ENCODE peak calls at places on chromosomes 3 and 15, in six cellular contexts. R is mesenchymal stem cell, M is H9, Y is IMR-90, A is mesendoderm, K is H1. U is an unnamed sample.
A peak's percentile ranks its signal among the peaks of the same experiment; 100 is the strongest.

GRCh38 chr3:18295171-18295920 is 129.8 kb downstream of the SATB1 start:
- DNase-seq in R (no peak), M (peak; percentile 92), Y (peak; percentile 46), A (peak; percentile 96), K (peak; percentile 77), U (peak; percentile 18)

GRCh38 chr15:52527898-52528464 is 699 bp downstream of the MYO5A start:
- DNase-seq in R (peak; percentile 35), M (no peak), Y (peak; percentile 33), A (peak; percentile 34), K (no peak), U (peak; percentile 38)

GRCh38 chr15:100716456-100717085 is 114.2 kb downstream of the ASB7 start:
- DNase-seq in R (no peak), M (peak; percentile 10), Y (no peak), A (no peak), K (no peak), U (no peak)

GRCh38 chr3:162142511-162142910 is 645.9 kb downstream of the OTOL1 start:
- DNase-seq in R (peak; percentile 48), M (no peak), Y (peak; percentile 70), A (no peak), K (no peak), U (no peak)

GRCh38 chr3:72892870-72893269 is 5.0 kb downstream of the GXYLT2 start:
- DNase-seq in R (no peak), M (peak; percentile 77), Y (no peak), A (peak; percentile 81), K (peak; percentile 10), U (no peak)

GRCh38 chr3:94416768-94417167 is 353.9 kb downstream of the NSUN3 start:
- DNase-seq in R (no peak), M (no peak), Y (peak; percentile 56), A (no peak), K (no peak), U (no peak)

GRCh38 chr3:119194237-119195150 is 21.1 kb downstream of the UPK1B start:
- DNase-seq in R (no peak), M (no peak), Y (peak; percentile 67), A (no peak), K (no peak), U (no peak)

GRCh38 chr3:13879946-13880810 is at the start of gene WNT7A:
- DNase-seq in R (no peak), M (peak; percentile 67), Y (no peak), A (peak; percentile 54), K (no peak), U (peak; percentile 61)

GRCh38 chr3:4356225-4356540 is 53.0 kb downstream of the SETMAR start:
- DNase-seq in R (no peak), M (no peak), Y (no peak), A (no peak), K (no peak), U (no peak)

GRCh38 chr15:77831989-77832388 is 199.3 kb upstream of the LINGO1 start:
- DNase-seq in R (no peak), M (no peak), Y (no peak), A (no peak), K (no peak), U (no peak)

GRCh38 chr3:132267594-132267993 is 49.6 kb upstream of the ACP3 start:
- DNase-seq in R (no peak), M (no peak), Y (no peak), A (no peak), K (no peak), U (no peak)

GRCh38 chr15:94523873-94524272 is 292.5 kb downstream of the MCTP2 start:
- DNase-seq in R (no peak), M (no peak), Y (no peak), A (no peak), K (no peak), U (no peak)

GRCh38 chr15:65916664-65917406 is 47.5 kb downstream of the RAB11A start:
- DNase-seq in R (peak; percentile 82), M (peak; percentile 85), Y (peak; percentile 74), A (peak; percentile 82), K (peak; percentile 47), U (peak; percentile 74)

GRCh38 chr3:18012933-18013332 is 270.5 kb upstream of the TBC1D5 start:
- DNase-seq in R (no peak), M (no peak), Y (no peak), A (no peak), K (no peak), U (no peak)

GRCh38 chr3:34106879-34107278 is 308.4 kb downstream of the PDCD6IP start:
- DNase-seq in R (no peak), M (peak; percentile 71), Y (no peak), A (peak; percentile 84), K (peak; percentile 58), U (peak; percentile 39)

GRCh38 chr3:139020868-139021234 is at the start of gene PRR23B:
- DNase-seq in R (no peak), M (no peak), Y (no peak), A (peak; percentile 3), K (no peak), U (no peak)

GRCh38 chr15:59570364-59570763 is 41.2 kb upstream of the GCNT3 start:
- DNase-seq in R (no peak), M (no peak), Y (no peak), A (no peak), K (no peak), U (no peak)

DNA sequence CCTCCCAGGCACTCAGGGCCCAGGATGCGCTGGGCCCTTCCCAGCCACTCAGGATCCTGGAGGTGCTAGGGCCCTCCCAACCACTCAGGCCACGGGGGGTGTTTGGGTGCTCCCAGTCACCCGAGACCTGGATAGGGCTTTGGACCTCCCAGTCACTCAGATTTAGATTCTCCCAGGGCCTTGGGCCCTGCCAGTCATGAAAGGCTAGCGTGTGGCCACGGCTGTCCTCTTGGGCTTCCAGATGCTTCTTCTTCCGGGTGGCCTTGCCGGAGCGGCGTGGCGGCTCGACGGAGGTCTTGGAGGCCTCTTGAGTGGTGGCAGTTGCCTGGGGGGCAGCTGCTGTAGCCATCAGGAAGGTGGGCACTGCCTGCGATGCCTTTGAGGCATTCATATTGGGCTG is 2.8 kb downstream of the MAGEL2 start:
- DNase-seq in R (no peak), M (no peak), Y (no peak), A (no peak), K (no peak), U (no peak)
- H3K27ac ChIP-seq in R (no peak overlapping the region), M (no peak overlapping the region), Y (no peak overlapping the region), A (no peak overlapping the region), K (no peak overlapping the region), U (no peak overlapping the region)

GRCh38 chr3:8485943-8486342 is 15.7 kb upstream of the LMCD1 start:
- DNase-seq in R (no peak), M (no peak), Y (no peak), A (no peak), K (no peak), U (no peak)

GRCh38 chr3:8484409-8485140 is 17.0 kb upstream of the LMCD1 start:
- DNase-seq in R (no peak), M (no peak), Y (no peak), A (no peak), K (no peak), U (no peak)

GRCh38 chr3:8486434-8486833 is 15.2 kb upstream of the LMCD1 start:
- DNase-seq in R (no peak), M (no peak), Y (no peak), A (no peak), K (no peak), U (no peak)

GRCh38 chr3:8486945-8487344 is 14.7 kb upstream of the LMCD1 start:
- DNase-seq in R (no peak), M (no peak), Y (no peak), A (peak; percentile 57), K (no peak), U (no peak)

DNA sequence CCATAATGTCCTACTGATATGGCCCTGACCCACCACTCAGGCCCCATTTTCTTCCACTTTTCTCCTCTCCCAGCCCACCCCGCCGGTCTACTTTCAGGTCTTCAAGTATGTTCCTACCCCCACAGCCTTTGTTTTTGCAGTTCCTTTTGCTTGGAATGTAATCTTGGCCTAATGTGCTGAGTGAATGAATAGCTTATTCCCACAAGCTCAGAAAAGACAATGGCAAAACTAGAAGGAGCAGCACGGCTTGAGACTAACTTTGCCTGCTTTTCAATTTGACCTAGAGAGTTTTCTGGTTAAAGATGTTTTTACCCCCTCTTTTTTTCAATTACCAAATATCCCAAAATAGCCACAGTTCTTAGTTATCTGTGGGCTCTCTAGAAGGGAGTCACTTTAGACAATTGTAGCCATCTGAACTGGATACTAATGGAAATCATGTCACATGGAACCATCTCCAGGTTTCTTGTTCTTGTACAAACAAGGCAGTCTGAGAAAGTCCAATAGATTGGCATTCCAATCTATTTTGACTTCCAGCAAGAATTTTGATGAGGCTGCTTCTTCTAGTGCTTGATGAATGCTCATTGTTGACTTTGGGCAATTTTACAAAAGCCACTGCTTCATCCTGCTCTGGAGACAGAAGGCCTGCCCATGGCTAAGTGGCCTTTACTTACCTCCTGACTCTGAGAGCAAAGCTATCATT is 16.3 kb upstream of the LMCD1 start:
- DNase-seq in R (no peak), M (no peak), Y (no peak), A (no peak), K (no peak), U (no peak)
- H2BK15ac ChIP-seq in R (no peak overlapping the region), M (no peak overlapping the region), Y (peak overlapping the region; percentile 79), A (no peak overlapping the region), K (no peak overlapping the region), U (no peak overlapping the region)

DNA sequence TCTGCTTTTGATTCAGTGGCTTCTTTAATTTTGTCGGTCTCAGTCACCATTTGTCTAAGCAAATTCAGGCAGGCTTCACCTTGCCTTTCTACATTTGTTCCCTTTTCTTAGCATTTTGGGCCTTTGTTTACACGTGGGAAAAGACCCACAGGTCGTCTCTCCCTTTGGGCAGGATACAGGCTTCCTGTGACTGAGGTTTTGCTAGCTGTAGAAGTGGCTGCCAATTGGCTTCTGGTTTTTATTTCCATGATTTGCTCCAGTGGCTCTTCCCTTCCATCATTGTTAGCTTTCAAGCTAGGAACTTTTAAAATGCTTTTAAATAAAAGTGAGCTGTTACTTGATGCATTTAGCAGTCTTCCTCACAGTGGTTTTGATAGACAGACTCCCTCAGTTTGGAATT is 37.3 kb downstream of the MLH1 start:
- DNase-seq in R (no peak), M (no peak), Y (no peak), A (no peak), K (no peak), U (no peak)
- H3K27ac ChIP-seq in R (peak overlapping the region; percentile 21), M (no peak overlapping the region), Y (no peak overlapping the region), A (no peak overlapping the region), K (no peak overlapping the region), U (no peak overlapping the region)

DNA sequence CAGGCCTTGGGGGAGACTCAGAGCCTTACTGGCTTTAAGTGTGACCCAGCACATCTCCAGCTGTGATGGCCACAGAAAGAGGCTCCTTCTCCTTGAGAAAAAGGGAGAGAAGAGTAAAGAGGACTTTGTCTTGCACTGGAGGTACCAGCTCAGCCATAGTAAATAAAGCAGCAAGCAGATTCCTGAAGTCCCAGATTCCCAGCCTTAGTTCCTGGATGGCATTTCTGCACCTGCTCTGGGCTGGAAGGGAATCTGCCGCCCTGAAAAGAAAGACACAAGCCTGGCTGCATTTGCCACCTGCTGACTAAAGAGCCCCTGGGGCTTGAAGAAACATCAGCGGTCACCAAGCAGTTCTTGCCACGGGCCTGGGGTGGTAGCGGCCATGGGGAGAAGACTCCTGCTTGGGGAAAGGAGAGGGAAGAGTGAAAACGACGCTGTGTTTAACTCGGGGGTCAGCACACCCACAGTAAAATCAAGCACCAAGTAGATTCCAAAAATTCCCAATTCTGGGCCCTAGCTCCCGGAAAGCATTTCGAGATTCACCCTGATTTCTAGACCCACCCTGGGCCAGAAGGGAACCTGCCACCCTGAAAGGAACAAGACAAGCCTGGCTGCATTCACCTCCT is 24.2 kb upstream of the TNK2 start:
- DNase-seq in R (no peak), M (no peak), Y (no peak), A (no peak), K (no peak), U (no peak)
- H2BK15ac ChIP-seq in R (no peak overlapping the region), M (no peak overlapping the region), Y (no peak overlapping the region), A (no peak overlapping the region), K (no peak overlapping the region), U (no peak overlapping the region)